ENCODE peak calls at places on chromosomes 5 and 9, in five cellular contexts. L is foreskin fibroblast; Z is CD4-positive, alpha-beta T cell; Y is RWPE1; C is lower lobe of right lung. B is an unnamed sample.

GRCh38 chr9:94866770-94867169 is 140.3 kb downstream of the AOPEP start:
- DNase-seq in L (no peak), Z (no peak), Y (no peak), C (no peak), B (no peak)

GRCh38 chr5:154103223-154103622 is 64.5 kb downstream of the MFAP3 start:
- DNase-seq in L (no peak), Z (no peak), Y (no peak), C (no peak), B (no peak)

GRCh38 chr5:74919487-74919886 is 53.3 kb upstream of the FAM169A start:
- DNase-seq in L (peak), Z (no peak), Y (peak), C (no peak), B (no peak)

GRCh38 chr9:38020251-38021076 is 48.6 kb downstream of the SHB start:
- DNase-seq in L (no peak), Z (no peak), Y (no peak), C (no peak), B (no peak)

GRCh38 chr9:99171225-99172128 is 50.3 kb downstream of the ALG2 start:
- DNase-seq in L (no peak), Z (no peak), Y (no peak), C (no peak), B (no peak)

GRCh38 chr9:32264171-32264862 is 120.1 kb upstream of the ACO1 start:
- DNase-seq in L (no peak), Z (no peak), Y (no peak), C (no peak), B (no peak)

GRCh38 chr9:135707449-135708138 is 5.6 kb downstream of the KCNT1 start:
- DNase-seq in L (no peak), Z (no peak), Y (no peak), C (no peak), B (no peak)

GRCh38 chr5:83718195-83718825 is 2.3 kb downstream of the HAPLN1 start:
- DNase-seq in L (peak), Z (no peak), Y (peak), C (no peak), B (no peak)

GRCh38 chr5:110785356-110785755 is 46.5 kb downstream of the SLC25A46 start:
- DNase-seq in L (peak), Z (no peak), Y (peak), C (no peak), B (no peak)

GRCh38 chr5:39057745-39058144 is 16.5 kb downstream of the RICTOR start:
- DNase-seq in L (no peak), Z (no peak), Y (no peak), C (no peak), B (no peak)

GRCh38 chr9:14455243-14455642 is 141.3 kb upstream of the NFIB start:
- DNase-seq in L (no peak), Z (no peak), Y (no peak), C (no peak), B (no peak)

GRCh38 chr5:147432323-147432722 is 77.5 kb downstream of the DPYSL3 start:
- DNase-seq in L (no peak), Z (no peak), Y (no peak), C (no peak), B (no peak)

GRCh38 chr5:2206244-2207108 is 323.8 kb upstream of the IRX4 start:
- DNase-seq in L (no peak), Z (no peak), Y (no peak), C (no peak), B (no peak)

GRCh38 chr9:2781336-2781735 is 62.6 kb downstream of the PUM3 start:
- DNase-seq in L (no peak), Z (no peak), Y (no peak), C (no peak), B (no peak)

GRCh38 chr9:107337676-107338590 is 54.9 kb downstream of the RAD23B start:
- DNase-seq in L (peak), Z (no peak), Y (no peak), C (no peak), B (no peak)

GRCh38 chr9:90847971-90848370 is 46.4 kb downstream of the SYK start:
- DNase-seq in L (no peak), Z (no peak), Y (no peak), C (no peak), B (no peak)

GRCh38 chr5:176447538-176447981 is 625 bp upstream of the FAF2 start:
- DNase-seq in L (no peak), Z (peak), Y (peak), C (no peak), B (no peak)

GRCh38 chr9:92642041-92642451 is 27.9 kb downstream of the IPPK start:
- DNase-seq in L (no peak), Z (no peak), Y (no peak), C (peak), B (no peak)

GRCh38 chr5:110086658-110087388 is 397.1 kb downstream of the MAN2A1 start:
- DNase-seq in L (peak), Z (no peak), Y (peak), C (no peak), B (no peak)

GRCh38 chr5:8844206-8844605 is 701.7 kb downstream of the SEMA5A start:
- DNase-seq in L (peak), Z (no peak), Y (no peak), C (no peak), B (no peak)

GRCh38 chr5:6837519-6838110 is 124.4 kb downstream of the TENT4A start:
- DNase-seq in L (no peak), Z (no peak), Y (no peak), C (no peak), B (no peak)

GRCh38 chr5:111774525-111774924 is 17.5 kb upstream of the NREP start:
- DNase-seq in L (peak), Z (no peak), Y (no peak), C (peak), B (no peak)

GRCh38 chr9:12973702-12974101 is 198.9 kb downstream of the LURAP1L start:
- DNase-seq in L (no peak), Z (no peak), Y (no peak), C (no peak), B (no peak)

GRCh38 chr9:137672907-137673791 is 54.3 kb downstream of the EHMT1 start:
- DNase-seq in L (peak), Z (peak), Y (peak), C (no peak), B (no peak)

GRCh38 chr5:1555011-1555807 is 31.4 kb upstream of the LPCAT1 start:
- DNase-seq in L (peak), Z (no peak), Y (peak), C (peak), B (no peak)

GRCh38 chr5:68548959-68549676 is 333.6 kb downstream of the PIK3R1 start:
- DNase-seq in L (no peak), Z (no peak), Y (peak), C (no peak), B (no peak)

GRCh38 chr9:23322392-23322791 is 503.6 kb downstream of the ELAVL2 start:
- DNase-seq in L (no peak), Z (no peak), Y (peak), C (no peak), B (no peak)

GRCh38 chr5:152505442-152506042 is 100.5 kb upstream of the NMUR2 start:
- DNase-seq in L (peak), Z (peak), Y (peak), C (no peak), B (no peak)

GRCh38 chr9:105281926-105282325 is 37.5 kb downstream of the SLC44A1 start:
- DNase-seq in L (no peak), Z (no peak), Y (peak), C (no peak), B (no peak)

GRCh38 chr9:135259273-135259672 is 171.8 kb downstream of the OLFM1 start:
- DNase-seq in L (no peak), Z (no peak), Y (no peak), C (no peak), B (no peak)

GRCh38 chr5:6731465-6732237 is 18.4 kb downstream of the TENT4A start:
- DNase-seq in L (no peak), Z (no peak), Y (no peak), C (no peak), B (no peak)

GRCh38 chr9:130936285-130937117 is 2.5 kb downstream of the FIBCD1 start:
- DNase-seq in L (peak), Z (no peak), Y (peak), C (no peak), B (no peak)

GRCh38 chr5:118611332-118611945 is 376.9 kb downstream of the DTWD2 start:
- DNase-seq in L (peak), Z (no peak), Y (peak), C (no peak), B (no peak)

GRCh38 chr9:36928670-36929349 is 105.3 kb downstream of the PAX5 start:
- DNase-seq in L (peak), Z (no peak), Y (peak), C (no peak), B (no peak)

GRCh38 chr9:82421498-82421897 is 432.9 kb downstream of the SPATA31D1 start:
- DNase-seq in L (no peak), Z (no peak), Y (no peak), C (no peak), B (no peak)

GRCh38 chr5:158979749-158980521 is 119.8 kb downstream of the EBF1 start:
- DNase-seq in L (no peak), Z (no peak), Y (peak), C (no peak), B (no peak)

GRCh38 chr5:5203441-5203840 is 63.3 kb downstream of the ADAMTS16 start:
- DNase-seq in L (no peak), Z (no peak), Y (no peak), C (no peak), B (no peak)

GRCh38 chr5:174454464-174454863 is 269.9 kb upstream of the MSX2 start:
- DNase-seq in L (no peak), Z (no peak), Y (no peak), C (no peak), B (no peak)

GRCh38 chr9:114156658-114157421 is 1.5 kb downstream of the COL27A1 start:
- DNase-seq in L (peak), Z (no peak), Y (peak), C (peak), B (no peak)
- TF ChIP-seq CTCF in L (peak), Z (no peak), Y (no peak), C (no peak), B (no peak)

DNA sequence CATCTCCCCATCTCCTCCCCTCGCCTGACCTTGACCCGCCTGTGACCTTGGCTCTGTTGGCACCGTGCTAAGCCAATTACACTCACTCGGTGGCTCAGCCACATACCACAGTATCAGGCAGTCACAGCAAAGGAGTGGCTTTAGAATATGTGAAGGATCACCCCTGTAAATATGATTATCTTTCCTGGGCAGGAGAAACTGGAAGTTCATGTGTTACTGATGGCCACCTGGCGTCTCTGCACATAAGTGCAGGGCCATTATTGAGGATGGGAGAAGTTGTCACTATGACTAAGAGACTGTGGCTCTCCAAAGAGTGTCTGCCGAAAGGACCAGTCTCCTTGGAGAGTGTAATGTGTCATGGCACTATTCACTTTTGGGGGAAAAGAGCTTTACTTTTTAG is 116.9 kb upstream of the S1PR3 start:
- DNase-seq in L (no peak), Z (no peak), Y (no peak), C (no peak), B (no peak)
- TF ChIP-seq CTCF in L (no peak), Z (no peak), Y (no peak), C (no peak), B (no peak)

GRCh38 chr5:151223447-151224264 is at the start of gene CCDC69:
- DNase-seq in L (peak), Z (peak), Y (peak), C (peak), B (peak)
- TF ChIP-seq CTCF in L (no peak), Z (no peak), Y (peak), C (peak), B (no peak)

GRCh38 chr9:121744002-121744686 is 92.7 kb downstream of the DAB2IP start:
- DNase-seq in L (no peak), Z (no peak), Y (no peak), C (no peak), B (no peak)
- TF ChIP-seq CTCF in L (peak), Z (no peak), Y (no peak), C (peak), B (no peak)

GRCh38 chr5:155147222-155147621 is 133.7 kb downstream of the KIF4B start:
- DNase-seq in L (no peak), Z (no peak), Y (peak), C (no peak), B (no peak)
- TF ChIP-seq CTCF in L (peak), Z (peak), Y (peak), C (peak), B (no peak)

DNA sequence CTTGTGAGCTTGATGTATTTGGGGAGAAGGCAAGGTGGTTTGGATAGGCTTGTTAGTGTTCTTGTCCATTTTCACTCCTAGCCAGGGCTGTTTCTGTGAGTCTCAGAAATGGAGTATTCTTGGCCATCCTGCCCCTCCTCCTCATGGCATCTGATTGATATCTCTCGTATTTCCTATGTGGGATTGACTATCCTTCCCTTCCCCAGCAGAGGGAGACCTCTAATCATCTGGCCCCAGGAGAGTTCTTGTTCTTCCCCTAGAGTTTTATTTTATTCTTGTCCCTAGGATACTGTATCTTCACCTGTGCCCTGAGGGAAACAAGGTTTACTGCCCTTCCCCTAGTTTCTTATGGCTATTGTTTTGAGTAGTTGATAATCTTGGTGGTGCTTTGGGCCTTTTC is 114.4 kb downstream of the VPS13A start:
- DNase-seq in L (peak), Z (no peak), Y (peak), C (no peak), B (no peak)
- TF ChIP-seq CTCF in L (peak), Z (no peak), Y (peak), C (peak), B (no peak)

GRCh38 chr5:173331956-173332479 is 3.8 kb upstream of the STC2 start:
- DNase-seq in L (peak), Z (peak), Y (peak), C (peak), B (peak)
- TF ChIP-seq CTCF in L (peak), Z (peak), Y (peak), C (peak), B (no peak)

B was measured in activated B cell treated with CpG ODN at 0.5 μM for 24 hours.